ENCODE peak calls at places on chromosomes 5 and 9, in four cellular contexts. W, C, R and D are unnamed samples.

GRCh38 chr9:129174724-129175514 is 3.1 kb downstream of the IER5L start:
- DNase-seq in W (peak), C (peak), R (no peak), D (no peak)

GRCh38 chr9:87285183-87285582 is 212.5 kb upstream of the DAPK1 start:
- DNase-seq in W (no peak), C (no peak), R (no peak), D (no peak)

GRCh38 chr5:133251296-133252132 is 199.7 kb downstream of the HSPA4 start:
- DNase-seq in W (no peak), C (peak), R (no peak), D (no peak)

GRCh38 chr9:129783516-129784361 is 19.2 kb upstream of the TOR1B start:
- DNase-seq in W (peak), C (peak), R (peak), D (peak)

GRCh38 chr9:101711330-101711941 is 27.0 kb downstream of the GRIN3A start:
- DNase-seq in W (peak), C (peak), R (no peak), D (peak)

GRCh38 chr5:78806544-78806943 is 158.0 kb upstream of the LHFPL2 start:
- DNase-seq in W (peak), C (no peak), R (no peak), D (no peak)

GRCh38 chr9:92444841-92445240 is 20.6 kb upstream of the OMD start:
- DNase-seq in W (no peak), C (no peak), R (no peak), D (no peak)

GRCh38 chr5:10111575-10111974 is 138.1 kb downstream of the ATPSCKMT start:
- DNase-seq in W (peak), C (peak), R (no peak), D (peak)

GRCh38 chr5:180116441-180117377 is 45.1 kb upstream of the RNF130 start:
- DNase-seq in W (no peak), C (no peak), R (no peak), D (no peak)

GRCh38 chr5:179255527-179256228 is 89.6 kb downstream of the ADAMTS2 start:
- DNase-seq in W (no peak), C (no peak), R (no peak), D (no peak)

GRCh38 chr9:127181595-127182190 is 59.3 kb upstream of the ANGPTL2 start:
- DNase-seq in W (no peak), C (no peak), R (no peak), D (no peak)

GRCh38 chr5:131377785-131378325 is 114.0 kb downstream of the CDC42SE2 start:
- DNase-seq in W (no peak), C (no peak), R (no peak), D (no peak)

GRCh38 chr9:114209151-114209550 is 53.8 kb downstream of the COL27A1 start:
- DNase-seq in W (no peak), C (no peak), R (no peak), D (no peak)

GRCh38 chr5:98564836-98565235 is 208.6 kb upstream of the RGMB start:
- DNase-seq in W (no peak), C (no peak), R (no peak), D (no peak)

GRCh38 chr5:160183075-160183474 is 46.2 kb upstream of the FABP6 start:
- DNase-seq in W (peak), C (no peak), R (no peak), D (no peak)

GRCh38 chr5:98769006-98769255 is 4.5 kb upstream of the RGMB start:
- DNase-seq in W (no peak), C (no peak), R (no peak), D (no peak)

GRCh38 chr5:140345919-140346347 is 470 bp downstream of the HBEGF start:
- DNase-seq in W (peak), C (peak), R (no peak), D (no peak)

GRCh38 chr9:131667576-131667975 is 72.3 kb downstream of the RAPGEF1 start:
- DNase-seq in W (peak), C (no peak), R (no peak), D (no peak)

GRCh38 chr5:111512026-111512405 is 319 bp downstream of the STARD4 start:
- DNase-seq in W (peak), C (peak), R (no peak), D (no peak)

GRCh38 chr9:136242908-136243525 is 2.6 kb downstream of the QSOX2 start:
- DNase-seq in W (no peak), C (no peak), R (no peak), D (peak)
- H3K9ac ChIP-seq in W (no peak), C (no peak), R (no peak), D (peak)

DNA sequence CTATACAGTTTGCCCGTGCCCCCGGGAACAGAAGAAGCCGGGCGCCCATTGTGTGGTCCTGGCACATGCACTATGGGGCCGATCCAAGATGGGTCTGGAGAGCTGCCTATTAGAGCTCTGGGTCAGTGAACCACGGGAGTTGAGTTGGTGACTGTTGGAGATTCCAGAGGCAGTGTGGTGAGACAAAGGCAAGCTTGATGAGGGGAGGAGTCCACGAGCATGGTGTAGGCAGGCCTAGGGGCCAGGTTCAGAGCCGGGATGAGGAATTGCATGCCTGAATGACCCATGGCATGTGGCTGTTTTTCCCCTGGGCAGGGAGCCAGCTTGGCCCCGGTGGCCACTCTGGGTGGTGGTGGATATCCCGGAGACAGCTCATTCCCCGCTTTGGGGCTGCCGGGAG is 84.4 kb upstream of the STC2 start:
- DNase-seq in W (no peak), C (no peak), R (no peak), D (no peak)
- H2AFZ ChIP-seq in W (no peak), C (no peak), R (no peak), D (no peak)

GRCh38 chr5:125582358-125582757 is 835.9 kb upstream of the ZNF608 start:
- DNase-seq in W (peak), C (no peak), R (no peak), D (no peak)

GRCh38 chr5:125575561-125576504 is 829.4 kb upstream of the ZNF608 start:
- DNase-seq in W (no peak), C (peak), R (peak), D (no peak)

GRCh38 chr5:125576823-125577222 is 830.4 kb upstream of the ZNF608 start:
- DNase-seq in W (no peak), C (no peak), R (no peak), D (no peak)

GRCh38 chr5:125583291-125583690 is 836.9 kb upstream of the ZNF608 start:
- DNase-seq in W (no peak), C (no peak), R (no peak), D (no peak)

DNA sequence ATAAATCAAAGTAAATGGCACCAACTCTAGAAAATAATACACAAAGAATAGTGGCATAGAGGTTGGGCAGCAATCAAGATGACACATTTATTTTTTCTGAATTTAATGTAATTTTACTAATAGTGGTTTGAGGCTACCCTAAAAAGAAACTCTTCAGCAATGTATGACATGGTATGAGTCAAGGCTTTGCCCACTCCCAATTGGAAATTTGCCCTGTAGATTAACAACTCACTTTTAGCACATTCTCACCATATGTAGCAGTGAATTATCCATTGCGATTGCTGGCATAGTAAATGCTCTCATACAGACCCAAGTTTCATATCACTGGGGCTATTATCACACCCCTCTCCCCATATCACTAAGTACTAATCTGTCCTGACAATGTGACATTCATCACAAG is 832.1 kb upstream of the ZNF608 start:
- DNase-seq in W (no peak), C (no peak), R (no peak), D (no peak)
- H3K9ac ChIP-seq in W (no peak), C (no peak), R (no peak), D (no peak)

GRCh38 chr5:172770675-172771438 is at the start of gene DUSP1:
- DNase-seq in W (peak), C (peak), R (peak), D (peak)

GRCh38 chr5:172770374-172770674 is 671 bp downstream of the DUSP1 start:
- DNase-seq in W (no peak), C (peak), R (no peak), D (no peak)

GRCh38 chr5:172771439-172772111 is 580 bp upstream of the DUSP1 start:
- DNase-seq in W (peak), C (peak), R (no peak), D (peak)

GRCh38 chr5:172773481-172774469 is 2.8 kb upstream of the DUSP1 start:
- DNase-seq in W (peak), C (no peak), R (no peak), D (no peak)

GRCh38 chr5:172772112-172772906 is 1.3 kb upstream of the DUSP1 start:
- DNase-seq in W (peak), C (peak), R (no peak), D (peak)
- H2AFZ ChIP-seq in W (no peak), C (peak), R (peak), D (peak)

DNA sequence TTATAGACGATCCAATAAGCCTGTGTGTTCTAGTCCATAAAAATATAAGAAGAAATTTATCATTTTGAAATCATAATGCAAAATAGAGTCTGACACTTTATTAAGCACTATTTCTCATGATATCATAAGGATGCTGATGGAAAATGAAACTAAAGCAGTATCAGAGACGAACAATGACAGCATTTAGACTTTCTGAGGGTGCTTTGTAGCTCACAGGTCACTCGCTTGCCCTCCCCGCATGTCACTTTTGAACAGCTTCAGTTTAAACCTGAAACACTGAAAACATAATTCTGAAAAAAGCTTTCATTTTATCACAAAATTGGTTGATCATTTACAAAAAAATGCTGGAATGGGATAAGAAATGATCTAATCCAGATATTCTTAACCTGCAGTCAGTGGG is 247.1 kb downstream of the EBF1 start:
- DNase-seq in W (no peak), C (no peak), R (no peak), D (no peak)
- H3K9ac ChIP-seq in W (no peak), C (no peak), R (no peak), D (peak)